ENCODE peak calls at places on chromosomes 1 and 21, in nine cellular contexts. One of them, this sample, is unnamed.

GRCh38 chr1:93995837-93996526 is 86.8 kb upstream of the GCLM start:
- DNase-seq in fibroblast of lung: no peak
- DNase-seq in lower leg skin: no peak
- DNase-seq in NB4: no peak
- DNase-seq in HL-60: no peak
- DNase-seq in HFFc6: no peak
- DNase-seq in activated B cell treated with CpG ODN at 0.5 μM for 24 hours: no peak
- DNase-seq in breast epithelium: no peak
- DNase-seq in fibroblast of mammary gland: no peak
- DNase-seq in this sample: peak; percentile 27

GRCh38 chr1:68495968-68496679 is 758 bp downstream of the DEPDC1 start:
- DNase-seq in fibroblast of lung: peak; percentile 28
- DNase-seq in lower leg skin: no peak
- DNase-seq in NB4: peak; percentile 29
- DNase-seq in HL-60: no peak
- DNase-seq in HFFc6: no peak
- DNase-seq in activated B cell treated with CpG ODN at 0.5 μM for 24 hours: no peak
- DNase-seq in breast epithelium: no peak
- DNase-seq in fibroblast of mammary gland: no peak
- DNase-seq in this sample: no peak

GRCh38 chr1:202923533-202923932 is 3.5 kb downstream of the KLHL12 start:
- DNase-seq in fibroblast of lung: no peak
- DNase-seq in lower leg skin: no peak
- DNase-seq in NB4: no peak
- DNase-seq in HL-60: no peak
- DNase-seq in HFFc6: no peak
- DNase-seq in activated B cell treated with CpG ODN at 0.5 μM for 24 hours: no peak
- DNase-seq in breast epithelium: no peak
- DNase-seq in fibroblast of mammary gland: no peak
- DNase-seq in this sample: no peak

GRCh38 chr1:181101581-181102226 is 13.2 kb downstream of the IER5 start:
- DNase-seq in fibroblast of lung: peak; percentile 63
- DNase-seq in lower leg skin: no peak
- DNase-seq in NB4: no peak
- DNase-seq in HL-60: no peak
- DNase-seq in HFFc6: no peak
- DNase-seq in activated B cell treated with CpG ODN at 0.5 μM for 24 hours: no peak
- DNase-seq in breast epithelium: no peak
- DNase-seq in fibroblast of mammary gland: peak; percentile 69
- DNase-seq in this sample: no peak

GRCh38 chr1:48093696-48094518 is 96.7 kb upstream of the TRABD2B start:
- DNase-seq in fibroblast of lung: peak; percentile 41
- DNase-seq in lower leg skin: peak; percentile 84
- DNase-seq in NB4: peak; percentile 43
- DNase-seq in HL-60: peak; percentile 60
- DNase-seq in HFFc6: no peak
- DNase-seq in activated B cell treated with CpG ODN at 0.5 μM for 24 hours: peak; percentile 50
- DNase-seq in breast epithelium: peak; percentile 87
- DNase-seq in fibroblast of mammary gland: peak; percentile 44
- DNase-seq in this sample: peak; percentile 56

GRCh38 chr1:115764541-115764940 is 4.0 kb downstream of the CASQ2 start:
- DNase-seq in fibroblast of lung: peak; percentile 64
- DNase-seq in lower leg skin: no peak
- DNase-seq in NB4: peak; percentile 34
- DNase-seq in HL-60: no peak
- DNase-seq in HFFc6: peak; percentile 15
- DNase-seq in activated B cell treated with CpG ODN at 0.5 μM for 24 hours: no peak
- DNase-seq in breast epithelium: no peak
- DNase-seq in fibroblast of mammary gland: peak; percentile 55
- DNase-seq in this sample: no peak

GRCh38 chr1:153375511-153375910 is at the start of gene S100A12:
- DNase-seq in fibroblast of lung: peak; percentile 54
- DNase-seq in lower leg skin: no peak
- DNase-seq in NB4: peak; percentile 76
- DNase-seq in HL-60: peak; percentile 82
- DNase-seq in HFFc6: peak; percentile 82
- DNase-seq in activated B cell treated with CpG ODN at 0.5 μM for 24 hours: no peak
- DNase-seq in breast epithelium: no peak
- DNase-seq in fibroblast of mammary gland: peak; percentile 89
- DNase-seq in this sample: no peak

GRCh38 chr1:80417651-80418050 is 1383.1 kb upstream of the ADGRL2 start:
- DNase-seq in fibroblast of lung: peak; percentile 19
- DNase-seq in lower leg skin: no peak
- DNase-seq in NB4: no peak
- DNase-seq in HL-60: no peak
- DNase-seq in HFFc6: no peak
- DNase-seq in activated B cell treated with CpG ODN at 0.5 μM for 24 hours: no peak
- DNase-seq in breast epithelium: no peak
- DNase-seq in fibroblast of mammary gland: peak; percentile 56
- DNase-seq in this sample: no peak

GRCh38 chr1:66437136-66437401 is 96.9 kb upstream of the SGIP1 start:
- DNase-seq in fibroblast of lung: no peak
- DNase-seq in lower leg skin: no peak
- DNase-seq in NB4: no peak
- DNase-seq in HL-60: no peak
- DNase-seq in HFFc6: no peak
- DNase-seq in activated B cell treated with CpG ODN at 0.5 μM for 24 hours: no peak
- DNase-seq in breast epithelium: no peak
- DNase-seq in fibroblast of mammary gland: no peak
- DNase-seq in this sample: no peak

GRCh38 chr1:25135903-25136302 is 96.4 kb downstream of the SYF2 start:
- DNase-seq in fibroblast of lung: no peak
- DNase-seq in lower leg skin: no peak
- DNase-seq in NB4: peak; percentile 38
- DNase-seq in HL-60: no peak
- DNase-seq in HFFc6: no peak
- DNase-seq in activated B cell treated with CpG ODN at 0.5 μM for 24 hours: no peak
- DNase-seq in breast epithelium: no peak
- DNase-seq in fibroblast of mammary gland: no peak
- DNase-seq in this sample: no peak

GRCh38 chr1:85417017-85417416 is 47.9 kb downstream of the DDAH1 start:
- DNase-seq in fibroblast of lung: no peak
- DNase-seq in lower leg skin: no peak
- DNase-seq in NB4: no peak
- DNase-seq in HL-60: no peak
- DNase-seq in HFFc6: no peak
- DNase-seq in activated B cell treated with CpG ODN at 0.5 μM for 24 hours: no peak
- DNase-seq in breast epithelium: no peak
- DNase-seq in fibroblast of mammary gland: no peak
- DNase-seq in this sample: no peak

GRCh38 chr1:151499355-151499754 is 11.8 kb upstream of the CGN start:
- DNase-seq in fibroblast of lung: no peak
- DNase-seq in lower leg skin: no peak
- DNase-seq in NB4: no peak
- DNase-seq in HL-60: no peak
- DNase-seq in HFFc6: no peak
- DNase-seq in activated B cell treated with CpG ODN at 0.5 μM for 24 hours: no peak
- DNase-seq in breast epithelium: no peak
- DNase-seq in fibroblast of mammary gland: no peak
- DNase-seq in this sample: no peak

GRCh38 chr1:151502035-151502728 is 9.0 kb upstream of the CGN start:
- DNase-seq in fibroblast of lung: no peak
- DNase-seq in lower leg skin: no peak
- DNase-seq in NB4: no peak
- DNase-seq in HL-60: no peak
- DNase-seq in HFFc6: no peak
- DNase-seq in activated B cell treated with CpG ODN at 0.5 μM for 24 hours: no peak
- DNase-seq in breast epithelium: no peak
- DNase-seq in fibroblast of mammary gland: no peak
- DNase-seq in this sample: no peak

GRCh38 chr1:151502859-151503509 is 8.2 kb upstream of the CGN start:
- DNase-seq in fibroblast of lung: no peak
- DNase-seq in lower leg skin: no peak
- DNase-seq in NB4: no peak
- DNase-seq in HL-60: no peak
- DNase-seq in HFFc6: no peak
- DNase-seq in activated B cell treated with CpG ODN at 0.5 μM for 24 hours: no peak
- DNase-seq in breast epithelium: no peak
- DNase-seq in fibroblast of mammary gland: no peak
- DNase-seq in this sample: no peak

GRCh38 chr1:151499930-151500329 is 11.3 kb upstream of the CGN start:
- DNase-seq in fibroblast of lung: no peak
- DNase-seq in lower leg skin: no peak
- DNase-seq in NB4: no peak
- DNase-seq in HL-60: no peak
- DNase-seq in HFFc6: no peak
- DNase-seq in activated B cell treated with CpG ODN at 0.5 μM for 24 hours: no peak
- DNase-seq in breast epithelium: no peak
- DNase-seq in fibroblast of mammary gland: no peak
- DNase-seq in this sample: no peak

DNA sequence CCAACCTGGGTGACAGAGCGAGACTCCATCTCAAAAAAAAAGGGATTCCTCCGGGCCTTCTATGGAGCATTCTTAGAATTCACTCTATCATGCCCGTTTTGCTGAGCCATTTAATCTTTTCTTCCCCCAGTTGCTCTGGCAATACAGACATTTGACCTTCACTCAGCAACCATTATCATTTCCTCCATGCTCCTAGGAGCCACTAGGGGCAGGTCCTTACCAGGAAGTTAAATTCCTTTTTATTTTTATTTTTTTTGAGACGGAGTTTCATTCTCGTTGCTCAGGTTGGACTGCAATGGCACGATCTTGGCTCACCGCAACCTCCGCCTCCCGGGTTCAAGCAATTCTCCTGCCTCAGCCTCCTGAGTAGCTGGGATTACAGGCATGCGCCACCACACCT is 9.7 kb upstream of the CGN start:
- DNase-seq in fibroblast of lung: no peak
- DNase-seq in lower leg skin: no peak
- DNase-seq in NB4: no peak
- DNase-seq in HL-60: no peak
- DNase-seq in HFFc6: no peak
- DNase-seq in activated B cell treated with CpG ODN at 0.5 μM for 24 hours: no peak
- DNase-seq in breast epithelium: no peak
- DNase-seq in fibroblast of mammary gland: no peak
- DNase-seq in this sample: no peak
- TF ChIP-seq CTCF in fibroblast of lung: peak; percentile 22
- TF ChIP-seq CTCF in lower leg skin: no peak
- TF ChIP-seq CTCF in NB4: no peak
- TF ChIP-seq CTCF in HL-60: no peak
- TF ChIP-seq CTCF in HFFc6: peak; percentile 39
- TF ChIP-seq CTCF in activated B cell treated with CpG ODN at 0.5 μM for 24 hours: no peak
- TF ChIP-seq CTCF in breast epithelium: no peak
- TF ChIP-seq CTCF in fibroblast of mammary gland: peak; percentile 30
- TF ChIP-seq CTCF in this sample: no peak

GRCh38 chr1:7576946-7577657 is 194.0 kb upstream of the VAMP3 start:
- DNase-seq in fibroblast of lung: peak; percentile 9
- DNase-seq in lower leg skin: no peak
- DNase-seq in NB4: no peak
- DNase-seq in HL-60: no peak
- DNase-seq in HFFc6: no peak
- DNase-seq in activated B cell treated with CpG ODN at 0.5 μM for 24 hours: no peak
- DNase-seq in breast epithelium: no peak
- DNase-seq in fibroblast of mammary gland: no peak
- DNase-seq in this sample: no peak
- TF ChIP-seq CTCF in fibroblast of lung: peak; percentile 35
- TF ChIP-seq CTCF in lower leg skin: no peak
- TF ChIP-seq CTCF in NB4: no peak
- TF ChIP-seq CTCF in HL-60: no peak
- TF ChIP-seq CTCF in HFFc6: peak; percentile 56
- TF ChIP-seq CTCF in activated B cell treated with CpG ODN at 0.5 μM for 24 hours: no peak
- TF ChIP-seq CTCF in breast epithelium: no peak
- TF ChIP-seq CTCF in fibroblast of mammary gland: peak; percentile 23
- TF ChIP-seq CTCF in this sample: no peak

GRCh38 chr21:45923146-45923545 is 58.4 kb upstream of the COL6A1 start:
- DNase-seq in fibroblast of lung: peak; percentile 80
- DNase-seq in lower leg skin: peak; percentile 35
- DNase-seq in NB4: peak; percentile 26
- DNase-seq in HL-60: peak; percentile 10
- DNase-seq in HFFc6: peak; percentile 74
- DNase-seq in activated B cell treated with CpG ODN at 0.5 μM for 24 hours: no peak
- DNase-seq in breast epithelium: peak; percentile 72
- DNase-seq in fibroblast of mammary gland: peak; percentile 58
- DNase-seq in this sample: peak; percentile 78

GRCh38 chr21:45922648-45923047 is 58.9 kb upstream of the COL6A1 start:
- DNase-seq in fibroblast of lung: no peak
- DNase-seq in lower leg skin: no peak
- DNase-seq in NB4: no peak
- DNase-seq in HL-60: no peak
- DNase-seq in HFFc6: no peak
- DNase-seq in activated B cell treated with CpG ODN at 0.5 μM for 24 hours: no peak
- DNase-seq in breast epithelium: no peak
- DNase-seq in fibroblast of mammary gland: no peak
- DNase-seq in this sample: no peak

GRCh38 chr21:45919593-45919992 is 62.0 kb upstream of the COL6A1 start:
- DNase-seq in fibroblast of lung: no peak
- DNase-seq in lower leg skin: no peak
- DNase-seq in NB4: no peak
- DNase-seq in HL-60: no peak
- DNase-seq in HFFc6: no peak
- DNase-seq in activated B cell treated with CpG ODN at 0.5 μM for 24 hours: no peak
- DNase-seq in breast epithelium: no peak
- DNase-seq in fibroblast of mammary gland: no peak
- DNase-seq in this sample: no peak

GRCh38 chr21:45920824-45921600 is 60.6 kb upstream of the COL6A1 start:
- DNase-seq in fibroblast of lung: peak; percentile 62
- DNase-seq in lower leg skin: no peak
- DNase-seq in NB4: no peak
- DNase-seq in HL-60: no peak
- DNase-seq in HFFc6: peak; percentile 17
- DNase-seq in activated B cell treated with CpG ODN at 0.5 μM for 24 hours: no peak
- DNase-seq in breast epithelium: no peak
- DNase-seq in fibroblast of mammary gland: no peak
- DNase-seq in this sample: no peak

DNA sequence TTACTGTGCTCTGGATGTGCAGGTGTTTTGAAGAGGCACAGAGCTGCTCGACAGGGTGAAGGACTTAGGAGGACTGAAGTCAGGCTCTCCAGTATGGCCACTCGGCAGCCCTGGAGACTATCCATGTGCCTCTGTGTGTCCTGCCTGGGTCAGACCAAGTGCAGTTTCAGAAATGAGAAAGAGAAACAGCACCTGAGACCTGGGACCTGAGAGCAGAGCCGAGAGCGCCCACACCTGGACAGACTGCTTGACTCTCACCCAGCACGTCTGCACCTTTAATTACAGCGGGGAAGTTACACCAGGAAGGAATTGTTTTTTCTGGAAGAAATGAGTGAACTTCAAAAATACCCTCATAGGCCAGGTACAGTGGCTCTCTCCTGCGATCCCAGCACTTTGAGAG is 59.7 kb upstream of the COL6A1 start:
- DNase-seq in fibroblast of lung: no peak
- DNase-seq in lower leg skin: no peak
- DNase-seq in NB4: no peak
- DNase-seq in HL-60: no peak
- DNase-seq in HFFc6: no peak
- DNase-seq in activated B cell treated with CpG ODN at 0.5 μM for 24 hours: no peak
- DNase-seq in breast epithelium: no peak
- DNase-seq in fibroblast of mammary gland: no peak
- DNase-seq in this sample: no peak
- TF ChIP-seq CTCF in fibroblast of lung: no peak
- TF ChIP-seq CTCF in lower leg skin: no peak
- TF ChIP-seq CTCF in NB4: no peak
- TF ChIP-seq CTCF in HL-60: no peak
- TF ChIP-seq CTCF in HFFc6: no peak
- TF ChIP-seq CTCF in activated B cell treated with CpG ODN at 0.5 μM for 24 hours: no peak
- TF ChIP-seq CTCF in breast epithelium: no peak
- TF ChIP-seq CTCF in fibroblast of mammary gland: no peak
- TF ChIP-seq CTCF in this sample: no peak

DNA sequence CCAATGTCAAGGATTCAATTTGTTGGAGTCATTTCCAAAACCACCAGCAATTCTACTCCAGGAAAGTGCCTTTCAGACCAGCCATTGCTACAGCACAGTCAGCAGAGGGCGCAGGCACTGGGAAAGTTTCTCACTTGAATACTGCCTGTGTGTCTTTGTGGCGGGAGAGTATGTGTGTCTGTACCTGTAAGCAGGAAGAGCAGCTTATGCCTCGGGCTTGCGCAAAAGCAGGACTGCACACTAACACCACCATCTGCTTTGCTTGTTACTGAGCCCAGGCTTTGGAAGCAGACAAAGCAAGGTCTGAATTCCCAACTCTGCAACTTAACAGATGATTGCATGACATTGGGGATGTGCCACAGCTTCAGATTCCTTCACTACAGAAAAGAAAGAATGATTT is 7.0 kb upstream of the CTSE start:
- DNase-seq in fibroblast of lung: peak; percentile 58
- DNase-seq in lower leg skin: peak; percentile 52
- DNase-seq in NB4: peak; percentile 92
- DNase-seq in HL-60: peak; percentile 92
- DNase-seq in HFFc6: peak; percentile 63
- DNase-seq in activated B cell treated with CpG ODN at 0.5 μM for 24 hours: peak; percentile 56
- DNase-seq in breast epithelium: no peak
- DNase-seq in fibroblast of mammary gland: peak; percentile 66
- DNase-seq in this sample: peak; percentile 51
- TF ChIP-seq CTCF in fibroblast of lung: peak; percentile 97
- TF ChIP-seq CTCF in lower leg skin: no peak
- TF ChIP-seq CTCF in NB4: peak; percentile 98
- TF ChIP-seq CTCF in HL-60: peak; percentile 90
- TF ChIP-seq CTCF in HFFc6: peak; percentile 82
- TF ChIP-seq CTCF in activated B cell treated with CpG ODN at 0.5 μM for 24 hours: peak; percentile 75
- TF ChIP-seq CTCF in breast epithelium: peak; percentile 25
- TF ChIP-seq CTCF in fibroblast of mammary gland: peak; percentile 97
- TF ChIP-seq CTCF in this sample: peak; percentile 47